ENCODE peak calls at places on chromosomes 3 and 15, in four cellular contexts. R is AG04449, L is fibroblast of lung, N is BE2C. I is an unnamed sample.
A peak's percentile ranks its signal among the peaks of the same experiment; 100 is the strongest.

GRCh38 chr3:53236112-53236841 is 19.5 kb downstream of the TKT start:
- DNase-seq in R (peak; percentile 58), L (peak; percentile 89), N (peak; percentile 41), I (peak; percentile 68)

GRCh38 chr15:92907880-92908279 is 7.8 kb downstream of the CHD2 start:
- DNase-seq in R (peak; percentile 77), L (peak; percentile 66), N (no peak), I (peak; percentile 42)

GRCh38 chr3:30098206-30098605 is 508.2 kb upstream of the TGFBR2 start:
- DNase-seq in R (no peak), L (no peak), N (no peak), I (no peak)

GRCh38 chr3:154235330-154235729 is 89.0 kb downstream of the DHX36 start:
- DNase-seq in R (peak; percentile 4), L (no peak), N (no peak), I (no peak)

GRCh38 chr15:37136666-37137065 is 36.3 kb upstream of the MEIS2 start:
- DNase-seq in R (no peak), L (no peak), N (no peak), I (no peak)

GRCh38 chr3:123350971-123351370 is 97.9 kb downstream of the ADCY5 start:
- DNase-seq in R (no peak), L (no peak), N (no peak), I (no peak)

GRCh38 chr3:66803706-66804496 is 194.2 kb upstream of the KBTBD8 start:
- DNase-seq in R (no peak), L (no peak), N (no peak), I (no peak)

GRCh38 chr3:171049831-171050444 is 23.4 kb upstream of the SLC2A2 start:
- DNase-seq in R (no peak), L (peak; percentile 70), N (peak; percentile 69), I (peak; percentile 20)

GRCh38 chr3:67329358-67329757 is 325.1 kb downstream of the SUCLG2 start:
- DNase-seq in R (no peak), L (no peak), N (no peak), I (no peak)

GRCh38 chr15:94749848-94750617 is 518.7 kb downstream of the MCTP2 start:
- DNase-seq in R (no peak), L (peak; percentile 77), N (no peak), I (no peak)

GRCh38 chr3:45786801-45787495 is 9.4 kb downstream of the SLC6A20 start:
- DNase-seq in R (no peak), L (no peak), N (no peak), I (no peak)

GRCh38 chr15:29089731-29090616 is 179.6 kb downstream of the NSMCE3 start:
- DNase-seq in R (no peak), L (peak; percentile 39), N (no peak), I (no peak)

GRCh38 chr3:143182861-143183667 is 63.5 kb downstream of the CHST2 start:
- DNase-seq in R (no peak), L (no peak), N (no peak), I (no peak)

GRCh38 chr3:41369838-41370237 is 170.5 kb downstream of the CTNNB1 start:
- DNase-seq in R (no peak), L (no peak), N (no peak), I (no peak)

GRCh38 chr15:55912982-55913381 is 80.4 kb downstream of the NEDD4 start:
- DNase-seq in R (no peak), L (no peak), N (no peak), I (no peak)

GRCh38 chr3:51709004-51709420 is 2.1 kb downstream of the GRM2 start:
- DNase-seq in R (no peak), L (no peak), N (no peak), I (no peak)

GRCh38 chr3:69848113-69848512 is 108.8 kb downstream of the MITF start:
- DNase-seq in R (no peak), L (no peak), N (no peak), I (no peak)

GRCh38 chr3:15206662-15207576 is 873 bp downstream of the CAPN7 start:
- DNase-seq in R (no peak), L (peak; percentile 47), N (peak; percentile 39), I (no peak)

GRCh38 chr15:79923068-79923514 is 26.3 kb upstream of the MTHFS start:
- DNase-seq in R (no peak), L (peak; percentile 38), N (peak; percentile 79), I (no peak)

GRCh38 chr3:37601832-37602231 is 259.8 kb upstream of the CTDSPL start:
- DNase-seq in R (no peak), L (no peak), N (no peak), I (no peak)

GRCh38 chr3:57596495-57597239 is 477 bp downstream of the ARF4 start:
- DNase-seq in R (peak; percentile 74), L (peak; percentile 86), N (peak; percentile 42), I (peak; percentile 87)

GRCh38 chr3:86988235-86988634 is 2.7 kb downstream of the VGLL3 start:
- DNase-seq in R (peak; percentile 78), L (peak; percentile 87), N (no peak), I (peak; percentile 46)

GRCh38 chr15:85318048-85318731 is 62.2 kb upstream of the AKAP13 start:
- DNase-seq in R (peak; percentile 76), L (peak; percentile 96), N (no peak), I (peak; percentile 69)

DNA sequence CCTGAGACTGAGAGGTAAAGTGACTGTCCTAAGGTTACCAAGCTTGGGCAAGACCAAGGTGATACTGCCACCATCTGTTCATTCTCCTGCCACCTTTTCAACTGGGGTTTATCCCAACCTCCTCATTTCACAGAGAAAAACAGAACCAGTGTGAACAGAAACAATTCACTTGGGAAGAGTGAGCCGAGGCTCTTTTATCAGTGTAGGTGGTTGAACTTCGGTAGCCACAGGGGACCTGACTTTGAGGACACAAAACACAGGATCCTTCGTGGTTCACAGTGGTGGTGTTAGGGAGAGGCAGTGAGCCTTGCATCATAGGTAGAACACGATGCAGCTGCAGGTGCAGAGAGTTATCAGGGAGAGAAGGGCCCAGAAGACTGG is 72.8 kb upstream of the ICE2 start:
- DNase-seq in R (no peak), L (no peak), N (no peak), I (no peak)
- TF ChIP-seq CTCF in R (no peak), L (no peak), N (peak; percentile 29), I (no peak)

GRCh38 chr15:66124626-66125025 is 128.9 kb downstream of the MEGF11 start:
- DNase-seq in R (no peak), L (no peak), N (no peak), I (no peak)

GRCh38 chr15:66123799-66124198 is 129.8 kb downstream of the MEGF11 start:
- DNase-seq in R (no peak), L (no peak), N (no peak), I (no peak)

GRCh38 chr15:66129561-66129960 is 124.0 kb downstream of the MEGF11 start:
- DNase-seq in R (no peak), L (no peak), N (no peak), I (no peak)

GRCh38 chr15:66128116-66128715 is 125.3 kb downstream of the MEGF11 start:
- DNase-seq in R (no peak), L (no peak), N (no peak), I (no peak)

DNA sequence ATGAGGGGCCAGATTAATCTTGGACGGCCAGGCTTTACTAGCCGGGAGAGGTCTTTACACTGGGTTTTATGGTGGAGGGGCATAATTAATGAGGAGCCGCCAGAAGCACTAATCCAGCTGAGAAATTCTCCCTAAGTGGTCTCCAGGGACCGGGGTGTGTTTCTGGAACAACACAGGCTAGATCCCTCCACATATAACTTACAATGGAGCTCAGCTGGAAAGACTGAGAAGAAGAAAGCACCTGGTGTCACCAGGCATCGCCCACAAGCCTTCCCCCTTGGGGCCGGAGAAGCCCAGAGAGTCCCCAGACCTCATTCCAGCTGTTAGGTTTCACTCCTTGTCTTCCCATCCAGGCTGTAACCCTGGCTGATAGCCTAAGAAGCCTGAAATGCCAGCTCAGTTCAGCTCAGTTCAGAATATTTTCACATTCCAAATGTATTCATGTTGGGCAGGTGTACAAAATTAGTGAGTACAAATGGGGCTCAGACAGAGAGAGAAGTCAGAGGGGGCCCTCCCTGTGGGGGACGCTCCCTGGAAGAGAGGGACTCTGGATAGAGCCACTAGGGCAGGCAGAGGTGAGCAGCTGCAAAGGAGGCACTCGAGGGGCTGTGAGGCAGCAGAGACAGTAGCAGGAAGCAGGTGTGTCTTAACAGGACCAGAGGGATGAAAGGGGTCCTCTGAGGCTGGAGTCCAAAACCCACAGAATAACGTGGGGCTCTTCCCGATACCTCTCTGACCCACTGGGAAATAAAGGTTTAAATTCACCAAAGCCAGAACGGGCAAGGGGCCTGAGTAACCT is 127.3 kb downstream of the MEGF11 start:
- DNase-seq in R (no peak), L (no peak), N (peak; percentile 33), I (no peak)
- TF ChIP-seq CTCF in R (no peak), L (no peak), N (no peak), I (no peak)

DNA sequence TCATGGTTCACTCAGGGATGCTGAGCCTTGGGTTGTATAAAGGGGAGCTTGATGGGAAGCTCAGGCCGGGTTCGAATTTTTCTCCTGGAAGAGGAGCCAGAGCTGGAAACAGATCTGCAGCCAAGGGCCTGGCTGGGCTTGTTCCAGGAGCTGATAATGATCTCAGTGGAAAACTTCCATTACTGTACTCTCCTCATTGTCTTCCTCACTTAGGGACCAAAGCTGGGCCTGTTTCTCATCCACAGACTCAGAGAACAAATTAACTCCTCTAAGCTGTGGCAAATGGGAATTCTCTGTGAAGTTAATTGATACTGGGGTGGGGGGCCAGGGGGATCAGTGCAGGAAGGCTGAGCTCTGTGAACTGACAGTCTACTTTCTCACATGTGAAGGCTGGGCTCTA is 92.0 kb downstream of the PRICKLE2 start:
- DNase-seq in R (no peak), L (no peak), N (peak; percentile 75), I (no peak)
- TF ChIP-seq CTCF in R (no peak), L (no peak), N (no peak), I (no peak)

DNA sequence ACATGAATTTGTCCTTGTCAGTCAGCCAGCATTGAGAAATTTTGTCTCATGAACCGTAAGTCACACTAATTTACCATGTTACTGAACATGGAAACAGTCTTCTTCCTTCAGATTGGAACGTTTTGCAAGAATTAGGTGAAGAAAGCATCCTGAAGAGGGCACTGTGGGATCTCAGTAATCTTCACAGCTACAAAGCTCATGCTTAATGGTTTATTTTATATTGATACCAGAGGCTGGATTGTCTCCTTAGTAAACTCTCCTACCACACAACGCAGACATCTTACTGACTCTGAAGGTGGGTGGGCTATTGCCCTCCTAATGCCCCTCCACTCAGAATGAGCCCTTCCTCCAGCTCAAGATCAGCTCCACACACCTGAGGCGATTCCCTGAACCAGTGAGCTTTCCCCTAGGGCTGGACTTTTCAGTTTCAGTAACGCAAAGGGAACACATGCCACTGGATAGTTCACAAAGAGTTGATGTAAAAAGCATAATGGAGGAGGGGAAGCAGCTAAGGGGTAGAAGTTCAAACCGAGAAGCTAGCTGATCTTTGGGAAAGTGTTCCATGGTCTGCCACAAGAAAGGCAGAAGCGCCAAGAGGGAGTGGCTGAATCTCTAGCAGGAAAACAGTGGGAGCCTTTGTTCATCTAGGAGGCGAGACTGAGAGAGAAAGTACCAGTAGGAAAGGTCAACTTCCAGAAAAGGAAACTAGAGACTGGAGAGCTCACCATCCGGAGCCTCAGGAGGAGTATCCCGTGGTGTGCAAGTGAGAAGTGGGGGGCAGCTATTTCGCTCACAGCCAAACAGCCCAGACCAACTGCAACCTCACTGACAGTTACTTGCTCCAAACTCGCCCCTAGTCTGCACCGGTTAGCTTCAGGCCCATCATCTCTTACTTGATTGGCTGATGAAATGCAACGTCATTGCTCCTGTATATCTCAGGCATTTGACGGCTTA is at the start of gene SLC9C1:
- DNase-seq in R (no peak), L (peak; percentile 85), N (peak; percentile 62), I (peak; percentile 25)
- TF ChIP-seq CTCF in R (peak; percentile 66), L (peak; percentile 73), N (peak; percentile 81), I (peak; percentile 66)

I was measured in AG09319.